ENCODE peak calls at places on chromosome 14, in ten cellular contexts. H, Q, Y, Z, G, N, F, T, O and L are unnamed samples.

GRCh38 chr14:100747021-100747586 is 20.4 kb downstream of the DLK1 start:
- DNase-seq in H (peak), Q (no peak), Y (peak), Z (no peak), G (peak), N (no peak), F (no peak), T (no peak), O (no peak), L (no peak)

GRCh38 chr14:92386637-92387036 is 63.7 kb downstream of the SLC24A4 start:
- DNase-seq in H (no peak), Q (no peak), Y (no peak), Z (no peak), G (no peak), N (no peak), F (no peak), T (no peak), O (no peak), L (no peak)

GRCh38 chr14:52412426-52412825 is 98.3 kb downstream of the PTGER2 start:
- DNase-seq in H (no peak), Q (no peak), Y (no peak), Z (no peak), G (no peak), N (no peak), F (no peak), T (no peak), O (no peak), L (no peak)

GRCh38 chr14:58907803-58908202 is 270.0 kb downstream of the DACT1 start:
- DNase-seq in H (peak), Q (no peak), Y (no peak), Z (no peak), G (no peak), N (no peak), F (no peak), T (peak), O (no peak), L (no peak)

GRCh38 chr14:54225457-54225856 is 171.3 kb upstream of the CDKN3 start:
- DNase-seq in H (no peak), Q (no peak), Y (no peak), Z (no peak), G (no peak), N (no peak), F (no peak), T (no peak), O (no peak), L (no peak)

GRCh38 chr14:85793533-85793932 is 263.6 kb downstream of the FLRT2 start:
- DNase-seq in H (no peak), Q (no peak), Y (no peak), Z (no peak), G (no peak), N (no peak), F (no peak), T (no peak), O (no peak), L (no peak)

GRCh38 chr14:65361920-65362319 is 50.6 kb upstream of the FUT8 start:
- DNase-seq in H (no peak), Q (no peak), Y (peak), Z (no peak), G (peak), N (no peak), F (no peak), T (no peak), O (no peak), L (peak)

GRCh38 chr14:106490442-106490841 is 964.1 kb downstream of the TMEM121 start:
- DNase-seq in H (no peak), Q (no peak), Y (no peak), Z (no peak), G (no peak), N (no peak), F (no peak), T (no peak), O (no peak), L (no peak)

GRCh38 chr14:77653473-77653872 is 37.0 kb upstream of the SPTLC2 start:
- DNase-seq in H (no peak), Q (no peak), Y (peak), Z (no peak), G (no peak), N (peak), F (no peak), T (no peak), O (no peak), L (no peak)

GRCh38 chr14:76091036-76091435 is 60.7 kb upstream of the GPATCH2L start:
- DNase-seq in H (peak), Q (no peak), Y (peak), Z (no peak), G (peak), N (peak), F (no peak), T (no peak), O (peak), L (peak)

GRCh38 chr14:56386024-56386423 is 193.6 kb upstream of the TMEM260 start:
- DNase-seq in H (no peak), Q (no peak), Y (no peak), Z (no peak), G (no peak), N (no peak), F (no peak), T (no peak), O (no peak), L (no peak)

GRCh38 chr14:100541621-100542560 is 45.3 kb downstream of the BEGAIN start:
- DNase-seq in H (no peak), Q (no peak), Y (no peak), Z (no peak), G (no peak), N (peak), F (no peak), T (no peak), O (no peak), L (no peak)

GRCh38 chr14:72962829-72963312 is 36.6 kb downstream of the DCAF4 start:
- DNase-seq in H (peak), Q (no peak), Y (peak), Z (no peak), G (peak), N (peak), F (no peak), T (no peak), O (no peak), L (no peak)

GRCh38 chr14:73452341-73453191 is 5.8 kb downstream of the NUMB start:
- DNase-seq in H (peak), Q (no peak), Y (peak), Z (no peak), G (peak), N (no peak), F (no peak), T (no peak), O (no peak), L (no peak)

GRCh38 chr14:77890873-77891272 is 91.0 kb downstream of the ADCK1 start:
- DNase-seq in H (no peak), Q (no peak), Y (no peak), Z (no peak), G (no peak), N (no peak), F (no peak), T (no peak), O (no peak), L (no peak)

GRCh38 chr14:32709072-32709471 is 229.6 kb upstream of the NPAS3 start:
- DNase-seq in H (peak), Q (no peak), Y (peak), Z (no peak), G (peak), N (no peak), F (no peak), T (no peak), O (no peak), L (no peak)

GRCh38 chr14:104882325-104882973 is 17.4 kb downstream of the CEP170B start:
- DNase-seq in H (peak), Q (no peak), Y (no peak), Z (no peak), G (no peak), N (peak), F (no peak), T (peak), O (peak), L (no peak)

GRCh38 chr14:23020143-23021128 is 10.5 kb upstream of the C14orf93 start:
- DNase-seq in H (no peak), Q (no peak), Y (no peak), Z (no peak), G (no peak), N (no peak), F (no peak), T (no peak), O (no peak), L (no peak)

GRCh38 chr14:78071016-78071549 is 99.1 kb upstream of the NRXN3 start:
- DNase-seq in H (no peak), Q (no peak), Y (no peak), Z (no peak), G (no peak), N (no peak), F (no peak), T (no peak), O (no peak), L (no peak)

GRCh38 chr14:65303185-65303901 is 109.2 kb upstream of the FUT8 start:
- DNase-seq in H (peak), Q (no peak), Y (peak), Z (no peak), G (peak), N (no peak), F (no peak), T (peak), O (no peak), L (no peak)

GRCh38 chr14:104898870-104899510 is 25.7 kb upstream of the PLD4 start:
- DNase-seq in H (no peak), Q (no peak), Y (no peak), Z (no peak), G (no peak), N (peak), F (no peak), T (no peak), O (no peak), L (no peak)

GRCh38 chr14:103121161-103121845 is 2.0 kb upstream of the TNFAIP2 start:
- DNase-seq in H (no peak), Q (no peak), Y (peak), Z (no peak), G (peak), N (no peak), F (no peak), T (no peak), O (no peak), L (peak)

GRCh38 chr14:103624860-103625259 is 4.2 kb upstream of the KLC1 start:
- DNase-seq in H (peak), Q (no peak), Y (peak), Z (no peak), G (peak), N (peak), F (peak), T (no peak), O (no peak), L (peak)

GRCh38 chr14:81449114-81449513 is 49.0 kb upstream of the STON2 start:
- DNase-seq in H (no peak), Q (no peak), Y (no peak), Z (no peak), G (no peak), N (no peak), F (no peak), T (no peak), O (no peak), L (peak)

GRCh38 chr14:68730811-68731425 is 61.9 kb downstream of the ZFP36L1 start:
- DNase-seq in H (no peak), Q (no peak), Y (no peak), Z (no peak), G (no peak), N (peak), F (no peak), T (no peak), O (no peak), L (no peak)

GRCh38 chr14:35158951-35159653 is 36.8 kb downstream of the PRORP start:
- DNase-seq in H (no peak), Q (no peak), Y (no peak), Z (no peak), G (no peak), N (no peak), F (no peak), T (no peak), O (no peak), L (no peak)

GRCh38 chr14:50620341-50620740 is 47.8 kb downstream of the SAV1 start:
- DNase-seq in H (peak), Q (no peak), Y (no peak), Z (no peak), G (peak), N (no peak), F (no peak), T (no peak), O (no peak), L (no peak)